ENCODE peak calls at places on chromosomes 3 and 15, in five cellular contexts. N, A, K, C and Z are unnamed samples.

GRCh38 chr3:127440384-127440783 is 150.1 kb downstream of the TPRA1 start:
- DNase-seq in C (no peak), A (no peak), K (peak; percentile 14), N (no peak), Z (peak; percentile 43)

GRCh38 chr15:80967451-80967850 is 22.2 kb downstream of the MESD start:
- DNase-seq in N (peak; percentile 76), C (peak; percentile 62), K (no peak), A (peak; percentile 85), Z (no peak)

GRCh38 chr15:73716417-73716816 is 32.2 kb downstream of the CD276 start:
- DNase-seq in C (no peak), N (no peak), K (peak; percentile 51), A (no peak), Z (no peak)

GRCh38 chr15:78210349-78210717 is 24.0 kb downstream of the ACSBG1 start:
- DNase-seq in N (no peak), C (no peak), K (peak; percentile 23), A (no peak), Z (no peak)

GRCh38 chr3:143951351-143951971 is 20.2 kb upstream of the DIPK2A start:
- DNase-seq in K (no peak), C (peak; percentile 70), A (peak; percentile 72), N (peak; percentile 46), Z (no peak)

GRCh38 chr3:4819294-4819693 is 159.9 kb upstream of the BHLHE40 start:
- DNase-seq in K (no peak), A (no peak), N (no peak), C (no peak), Z (no peak)

GRCh38 chr15:93018574-93018973 is 70.4 kb downstream of the RGMA start:
- DNase-seq in A (peak; percentile 26), N (no peak), K (no peak), C (peak; percentile 16), Z (no peak)

GRCh38 chr3:155070316-155070715 is 9.8 kb upstream of the MME start:
- DNase-seq in N (peak; percentile 45), A (no peak), C (no peak), K (no peak), Z (no peak)

GRCh38 chr3:181782306-181782924 is 70.7 kb downstream of the SOX2 start:
- DNase-seq in K (no peak), A (peak; percentile 69), C (peak; percentile 73), N (no peak), Z (no peak)

GRCh38 chr3:55489804-55490132 is 2.7 kb upstream of the WNT5A start:
- DNase-seq in K (no peak), N (no peak), A (no peak), C (no peak), Z (no peak)

GRCh38 chr3:182364723-182365650 is 428.3 kb upstream of the ATP11B start:
- DNase-seq in A (no peak), N (no peak), K (peak; percentile 78), C (no peak), Z (no peak)

GRCh38 chr15:43769584-43770228 is 7.1 kb downstream of the ELL3 start:
- DNase-seq in C (peak; percentile 75), K (peak; percentile 54), N (peak; percentile 64), A (peak; percentile 77), Z (no peak)

GRCh38 chr3:102053375-102053989 is 204.2 kb downstream of the NFKBIZ start:
- DNase-seq in C (peak; percentile 89), K (no peak), N (peak; percentile 62), A (peak; percentile 50), Z (no peak)

GRCh38 chr15:35963316-35963715 is 417.4 kb upstream of the DPH6 start:
- DNase-seq in A (peak; percentile 18), C (peak; percentile 40), N (no peak), K (no peak), Z (no peak)

GRCh38 chr3:9808345-9809037 is 1.6 kb upstream of the TTLL3 start:
- DNase-seq in K (no peak), N (peak; percentile 43), C (peak; percentile 48), A (peak; percentile 18), Z (no peak)

GRCh38 chr15:31480356-31481058 is 153.9 kb downstream of the KLF13 start:
- DNase-seq in C (no peak), A (no peak), N (no peak), K (peak; percentile 23), Z (peak; percentile 25)

GRCh38 chr15:93452537-93453211 is 363.7 kb upstream of the RGMA start:
- DNase-seq in A (no peak), N (no peak), C (no peak), K (no peak), Z (no peak)

DNA sequence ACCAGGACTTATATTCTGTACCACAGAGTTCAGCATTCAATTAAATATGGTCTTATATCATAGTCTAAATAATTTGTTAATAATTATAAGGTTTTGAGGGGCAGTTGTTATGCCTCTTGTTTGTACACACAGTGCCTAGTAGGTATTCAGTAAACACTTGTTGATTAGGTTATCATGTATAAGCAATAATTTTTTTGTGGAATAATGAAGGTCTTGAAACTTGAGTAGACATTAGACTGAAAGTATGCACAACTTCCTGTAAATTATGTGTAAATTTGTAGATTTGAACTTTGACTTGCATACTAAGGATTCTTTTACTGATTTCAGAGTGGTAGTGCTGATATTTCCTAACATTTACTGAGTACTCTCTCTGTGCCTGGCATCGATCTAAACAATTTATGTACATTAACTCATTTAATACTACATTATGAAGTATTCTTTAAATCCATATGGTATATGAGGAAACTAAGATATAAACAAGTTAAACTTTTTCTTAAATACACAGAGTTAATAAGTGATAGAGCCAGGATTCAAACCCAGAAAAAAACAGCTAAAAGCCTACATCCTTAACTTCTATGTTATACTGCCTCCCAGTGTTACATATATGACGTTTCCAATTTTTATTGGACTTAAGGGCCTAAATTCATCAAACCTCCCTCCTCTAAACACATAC is 65.1 kb downstream of the GLCE start:
- DNase-seq in C (peak; percentile 70), N (peak; percentile 67), A (peak; percentile 74), K (no peak), Z (no peak)
- TF ChIP-seq CTCF in C (peak; percentile 23), N (peak; percentile 70), A (peak; percentile 41), K (peak; percentile 9), Z (peak; percentile 81)

GRCh38 chr3:97719156-97719821 is 45.3 kb upstream of the ARL6 start:
- DNase-seq in N (peak; percentile 58), C (peak; percentile 79), A (peak; percentile 77), K (peak; percentile 62), Z (no peak)

GRCh38 chr3:97720417-97720816 is 44.1 kb upstream of the ARL6 start:
- DNase-seq in C (peak; percentile 2), A (no peak), K (no peak), N (no peak), Z (no peak)

DNA sequence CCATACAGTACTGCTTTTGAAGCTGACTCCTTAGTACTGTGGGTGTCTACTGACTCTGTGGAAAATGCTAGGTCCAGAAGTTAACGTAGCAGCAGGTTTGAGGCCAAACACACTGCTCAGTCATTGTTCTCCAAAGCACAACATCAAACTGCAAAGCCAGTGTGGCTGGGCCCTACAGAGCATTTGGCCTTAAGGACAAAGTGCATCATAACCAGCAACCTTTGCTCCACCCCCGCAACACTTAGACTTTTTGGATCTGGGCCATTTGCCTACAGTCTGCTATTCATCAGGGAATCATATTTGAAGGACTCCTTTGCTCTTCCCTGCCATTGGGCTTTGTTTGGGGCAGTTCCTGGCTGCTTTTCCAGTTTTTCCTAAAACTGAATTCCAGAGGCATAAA is 43.1 kb upstream of the ARL6 start:
- DNase-seq in C (no peak), N (no peak), K (no peak), A (no peak), Z (no peak)
- TF ChIP-seq CTCF in C (no peak), N (no peak), K (no peak), A (no peak), Z (no peak)

GRCh38 chr3:53519047-53519717 is 24.8 kb downstream of the CACNA1D start:
- DNase-seq in A (no peak), K (no peak), N (no peak), C (no peak), Z (no peak)
- TF ChIP-seq CTCF in A (no peak), K (no peak), N (no peak), C (no peak), Z (no peak)

GRCh38 chr3:145357453-145357852 is 803.5 kb downstream of the PLOD2 start:
- DNase-seq in N (no peak), A (no peak), K (no peak), C (no peak), Z (no peak)

GRCh38 chr3:145359040-145359439 is 801.9 kb downstream of the PLOD2 start:
- DNase-seq in K (no peak), A (no peak), C (no peak), N (no peak), Z (no peak)

GRCh38 chr3:145355175-145355574 is 805.8 kb downstream of the PLOD2 start:
- DNase-seq in N (no peak), A (no peak), C (no peak), K (no peak), Z (no peak)
- TF ChIP-seq CTCF in N (no peak), A (no peak), C (no peak), K (no peak), Z (no peak)

GRCh38 chr3:137692803-137693431 is 71.2 kb upstream of the SOX14 start:
- DNase-seq in K (no peak), A (no peak), N (no peak), C (no peak), Z (no peak)
- TF ChIP-seq CTCF in K (peak; percentile 19), A (no peak), N (no peak), C (no peak), Z (peak; percentile 34)